ENCODE peak calls at places on chromosome 14, in seven cellular contexts. T, O, F, E, U, Y and L are unnamed samples.

GRCh38 chr14:32224731-32225377 is 21.8 kb upstream of the RNU6-8 start:
- DNase-seq in T (peak), O (no peak), F (peak), E (peak), U (no peak), Y (no peak), L (peak)

GRCh38 chr14:32472512-32473472 is 143.7 kb downstream of the AKAP6 start:
- DNase-seq in T (peak), O (no peak), F (no peak), E (no peak), U (no peak), Y (no peak), L (no peak)

GRCh38 chr14:77618381-77618780 is 1.9 kb upstream of the SPTLC2 start:
- DNase-seq in T (no peak), O (no peak), F (no peak), E (no peak), U (no peak), Y (no peak), L (no peak)

GRCh38 chr14:101770183-101770582 is 8.7 kb downstream of the PPP2R5C start:
- DNase-seq in T (no peak), O (no peak), F (no peak), E (no peak), U (no peak), Y (no peak), L (no peak)

GRCh38 chr14:101470266-101470665 is 91.0 kb upstream of the DIO3 start:
- DNase-seq in T (no peak), O (no peak), F (no peak), E (no peak), U (peak), Y (no peak), L (no peak)

GRCh38 chr14:96176811-96177211 is 27.8 kb upstream of the BDKRB2 start:
- DNase-seq in T (no peak), O (no peak), F (no peak), E (no peak), U (no peak), Y (no peak), L (no peak)

GRCh38 chr14:95531473-95531872 is 3.4 kb upstream of the GLRX5 start:
- DNase-seq in T (no peak), O (no peak), F (no peak), E (no peak), U (no peak), Y (no peak), L (no peak)

GRCh38 chr14:54854181-54854580 is 48.4 kb downstream of the GCH1 start:
- DNase-seq in T (no peak), O (no peak), F (no peak), E (no peak), U (no peak), Y (no peak), L (no peak)

GRCh38 chr14:93155667-93156066 is 29.0 kb downstream of the MOAP1 start:
- DNase-seq in T (no peak), O (no peak), F (no peak), E (no peak), U (no peak), Y (no peak), L (no peak)

GRCh38 chr14:55077691-55078151 is 26.3 kb downstream of the MAPK1IP1L start:
- DNase-seq in T (peak), O (peak), F (no peak), E (no peak), U (peak), Y (no peak), L (no peak)

GRCh38 chr14:101636081-101636560 is 74.8 kb downstream of the DIO3 start:
- DNase-seq in T (no peak), O (no peak), F (no peak), E (no peak), U (no peak), Y (peak), L (no peak)

GRCh38 chr14:59098377-59098776 is 90.1 kb upstream of the DAAM1 start:
- DNase-seq in T (no peak), O (no peak), F (no peak), E (no peak), U (no peak), Y (no peak), L (no peak)

GRCh38 chr14:54676822-54677708 is 110.1 kb downstream of the SAMD4A start:
- DNase-seq in T (no peak), O (peak), F (peak), E (no peak), U (no peak), Y (no peak), L (no peak)

GRCh38 chr14:100212476-100213333 is 26.2 kb upstream of the YY1 start:
- DNase-seq in T (no peak), O (no peak), F (no peak), E (peak), U (no peak), Y (no peak), L (no peak)

GRCh38 chr14:37888234-37888633 is 292.8 kb downstream of the TTC6 start:
- DNase-seq in T (no peak), O (no peak), F (no peak), E (no peak), U (no peak), Y (no peak), L (no peak)

GRCh38 chr14:56855891-56856461 is 45.7 kb upstream of the OTX2 start:
- DNase-seq in T (peak), O (no peak), F (no peak), E (no peak), U (peak), Y (no peak), L (no peak)

GRCh38 chr14:20247651-20248246 is 8.7 kb downstream of the OR11H4 start:
- DNase-seq in T (peak), O (peak), F (peak), E (peak), U (no peak), Y (no peak), L (peak)

GRCh38 chr14:59075503-59075902 is 113.0 kb upstream of the DAAM1 start:
- DNase-seq in T (no peak), O (no peak), F (no peak), E (no peak), U (no peak), Y (no peak), L (no peak)

GRCh38 chr14:63076476-63076875 is 31.2 kb upstream of the KCNH5 start:
- DNase-seq in T (no peak), O (no peak), F (no peak), E (no peak), U (no peak), Y (no peak), L (no peak)

GRCh38 chr14:95260537-95261440 is 58.9 kb downstream of the CLMN start:
- DNase-seq in T (no peak), O (no peak), F (no peak), E (no peak), U (no peak), Y (no peak), L (no peak)

DNA sequence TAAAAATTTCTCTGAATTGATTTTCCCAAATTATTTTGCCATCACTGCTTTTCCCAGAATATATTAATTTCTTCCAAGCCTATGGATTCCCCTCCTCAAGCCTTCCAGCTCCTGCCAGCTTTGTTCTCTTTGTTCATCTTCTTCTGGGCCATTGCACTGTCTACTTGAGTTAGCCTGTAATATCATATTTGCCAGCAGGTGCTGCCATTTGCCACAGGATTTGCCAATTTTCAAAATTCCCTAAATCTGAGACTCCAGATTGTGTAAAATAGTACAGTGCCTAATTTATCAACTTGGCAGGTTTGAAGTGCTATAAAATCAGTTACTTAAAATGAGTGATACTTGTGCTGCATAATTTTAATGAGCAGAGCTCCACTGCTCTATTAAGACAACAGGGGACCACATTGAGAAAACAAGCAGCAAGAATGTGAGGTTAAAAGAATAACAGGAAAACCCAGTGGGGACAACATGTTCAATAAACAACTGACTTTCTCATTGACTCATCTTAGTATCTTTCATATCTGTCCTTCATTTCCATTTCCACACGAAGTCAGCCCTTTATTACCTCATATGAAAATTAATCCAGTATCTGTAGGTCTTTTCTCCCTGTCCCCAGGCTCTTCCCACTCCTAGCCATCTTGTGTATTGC is 84.6 kb upstream of the CCDC196 start:
- DNase-seq in T (peak), O (no peak), F (peak), E (no peak), U (no peak), Y (no peak), L (no peak)
- TF ChIP-seq JUND in T (no peak), O (no peak), F (no peak), E (no peak), U (no peak), Y (no peak), L (no peak)

GRCh38 chr14:81313775-81314429 is 86.2 kb downstream of the STON2 start:
- DNase-seq in T (no peak), O (no peak), F (no peak), E (no peak), U (no peak), Y (no peak), L (no peak)
- TF ChIP-seq JUND in T (no peak), O (no peak), F (no peak), E (no peak), U (no peak), Y (no peak), L (no peak)

DNA sequence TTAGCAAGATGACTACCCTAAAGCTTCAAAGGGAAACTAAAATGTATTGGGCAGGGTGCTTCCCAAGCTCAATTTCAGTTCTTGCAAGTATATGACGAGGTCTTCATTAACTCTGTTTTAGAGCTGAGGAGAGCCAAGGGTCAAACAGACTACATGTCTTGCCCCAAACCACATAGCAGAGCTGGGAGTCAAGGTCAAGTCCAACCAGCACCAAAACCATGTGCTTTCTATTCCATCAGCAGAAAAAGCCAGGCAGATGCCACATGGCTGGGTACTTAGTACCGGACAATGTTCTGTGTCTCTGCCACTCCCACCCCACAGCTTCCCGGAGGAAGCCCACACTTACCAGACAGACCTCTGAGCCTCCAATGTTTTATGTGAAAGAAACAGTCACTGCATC is 17.6 kb downstream of the NID2 start:
- DNase-seq in T (no peak), O (no peak), F (no peak), E (no peak), U (no peak), Y (no peak), L (no peak)
- TF ChIP-seq JUND in T (no peak), O (no peak), F (no peak), E (no peak), U (no peak), Y (no peak), L (no peak)

GRCh38 chr14:105279642-105280361 is 21.0 kb downstream of the BRF1 start:
- DNase-seq in T (no peak), O (no peak), F (no peak), E (no peak), U (no peak), Y (no peak), L (no peak)

GRCh38 chr14:105282098-105282725 is 18.6 kb downstream of the BRF1 start:
- DNase-seq in T (no peak), O (no peak), F (no peak), E (no peak), U (no peak), Y (no peak), L (no peak)

GRCh38 chr14:105280525-105280924 is 20.3 kb downstream of the BRF1 start:
- DNase-seq in T (no peak), O (no peak), F (no peak), E (no peak), U (no peak), Y (no peak), L (no peak)

GRCh38 chr14:105283028-105283427 is 17.8 kb downstream of the BRF1 start:
- DNase-seq in T (no peak), O (no peak), F (no peak), E (peak), U (peak), Y (no peak), L (no peak)

GRCh38 chr14:105281354-105282097 is 19.3 kb downstream of the BRF1 start:
- DNase-seq in T (peak), O (no peak), F (peak), E (peak), U (no peak), Y (no peak), L (peak)
- TF ChIP-seq JUND in T (no peak), O (no peak), F (no peak), E (no peak), U (no peak), Y (no peak), L (no peak)

DNA sequence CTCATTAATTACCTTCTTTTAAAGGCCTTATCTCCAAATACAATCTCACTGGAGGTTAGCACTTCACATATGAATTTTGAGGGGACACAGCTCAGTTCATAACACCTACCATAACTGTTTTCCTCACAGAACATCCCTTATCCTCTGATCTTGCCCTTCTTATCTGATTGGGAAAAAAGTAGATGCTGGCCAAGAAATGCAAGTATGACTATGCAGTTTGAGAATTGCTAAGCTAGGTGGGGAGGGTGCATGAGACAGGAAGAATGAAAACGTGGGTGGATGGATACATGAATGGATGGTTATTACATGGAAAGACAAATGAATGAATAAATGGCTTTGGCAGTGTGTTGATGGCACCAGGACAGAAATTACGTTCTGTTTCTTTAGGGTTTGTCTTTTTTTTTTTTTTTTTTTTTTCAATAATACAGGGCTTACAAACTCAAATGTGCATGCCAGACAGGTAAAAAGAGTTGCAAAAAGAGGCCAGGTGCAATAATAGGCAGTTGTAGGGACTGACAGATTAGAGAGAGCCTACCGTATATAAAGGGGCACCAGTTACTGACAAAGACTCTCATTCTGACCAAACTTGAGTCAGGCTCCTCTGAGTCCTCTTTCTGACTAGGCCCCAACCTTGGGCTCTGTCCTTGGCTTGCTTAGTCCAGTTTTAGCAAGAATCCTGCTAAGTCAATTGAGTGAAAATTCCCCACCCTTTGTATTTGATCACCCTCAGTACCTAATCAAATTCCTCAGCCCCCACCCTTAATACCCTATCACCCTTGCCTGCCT is 304.9 kb downstream of the ZFP36L1 start:
- DNase-seq in T (no peak), O (no peak), F (no peak), E (no peak), U (no peak), Y (no peak), L (no peak)
- TF ChIP-seq JUND in T (no peak), O (no peak), F (peak), E (no peak), U (no peak), Y (no peak), L (peak)

GRCh38 chr14:73526036-73526984 is 10.6 kb upstream of the ACOT1 start:
- DNase-seq in T (peak), O (no peak), F (peak), E (peak), U (no peak), Y (no peak), L (peak)
- TF ChIP-seq JUND in T (no peak), O (no peak), F (no peak), E (no peak), U (no peak), Y (no peak), L (peak)

GRCh38 chr14:75907722-75908330 is 74.0 kb downstream of the TGFB3 start:
- DNase-seq in T (no peak), O (no peak), F (no peak), E (no peak), U (no peak), Y (no peak), L (no peak)

GRCh38 chr14:75906228-75906627 is 75.6 kb downstream of the TGFB3 start:
- DNase-seq in T (no peak), O (no peak), F (no peak), E (no peak), U (no peak), Y (no peak), L (no peak)

GRCh38 chr14:75905505-75905904 is 76.3 kb downstream of the TGFB3 start:
- DNase-seq in T (no peak), O (no peak), F (no peak), E (no peak), U (no peak), Y (no peak), L (peak)

GRCh38 chr14:75909630-75910029 is 72.2 kb downstream of the TGFB3 start:
- DNase-seq in T (no peak), O (no peak), F (no peak), E (no peak), U (no peak), Y (no peak), L (no peak)

DNA sequence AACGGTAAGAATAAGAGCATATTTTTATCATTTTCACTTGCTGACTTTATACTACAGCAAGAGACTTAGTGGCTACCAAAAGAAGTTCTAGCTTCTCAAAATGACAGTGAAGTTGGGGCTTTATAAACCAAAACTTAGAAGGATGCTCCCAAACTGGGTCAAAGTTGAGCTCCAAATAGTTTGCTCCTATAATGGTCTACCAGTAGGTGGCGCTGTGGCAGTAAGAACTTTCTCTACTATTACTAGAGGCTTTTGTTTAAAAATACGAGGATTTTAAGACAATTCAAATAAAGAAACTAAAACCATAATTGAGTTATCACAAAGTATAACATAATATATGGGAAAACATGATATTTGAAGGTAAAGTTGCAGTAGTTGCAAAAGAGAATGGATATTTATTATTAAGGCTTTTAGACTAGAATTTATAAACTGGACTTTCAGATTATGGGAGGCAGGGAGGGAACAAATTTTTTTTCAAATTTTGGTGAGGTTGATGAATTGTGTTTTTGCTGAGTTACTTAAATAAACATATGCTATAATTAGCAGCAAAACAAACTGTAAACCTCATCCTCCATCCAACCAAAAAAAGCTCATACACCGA is 75.0 kb downstream of the TGFB3 start:
- DNase-seq in T (peak), O (peak), F (peak), E (peak), U (peak), Y (no peak), L (peak)
- TF ChIP-seq JUND in T (no peak), O (no peak), F (no peak), E (no peak), U (no peak), Y (no peak), L (no peak)

DNA sequence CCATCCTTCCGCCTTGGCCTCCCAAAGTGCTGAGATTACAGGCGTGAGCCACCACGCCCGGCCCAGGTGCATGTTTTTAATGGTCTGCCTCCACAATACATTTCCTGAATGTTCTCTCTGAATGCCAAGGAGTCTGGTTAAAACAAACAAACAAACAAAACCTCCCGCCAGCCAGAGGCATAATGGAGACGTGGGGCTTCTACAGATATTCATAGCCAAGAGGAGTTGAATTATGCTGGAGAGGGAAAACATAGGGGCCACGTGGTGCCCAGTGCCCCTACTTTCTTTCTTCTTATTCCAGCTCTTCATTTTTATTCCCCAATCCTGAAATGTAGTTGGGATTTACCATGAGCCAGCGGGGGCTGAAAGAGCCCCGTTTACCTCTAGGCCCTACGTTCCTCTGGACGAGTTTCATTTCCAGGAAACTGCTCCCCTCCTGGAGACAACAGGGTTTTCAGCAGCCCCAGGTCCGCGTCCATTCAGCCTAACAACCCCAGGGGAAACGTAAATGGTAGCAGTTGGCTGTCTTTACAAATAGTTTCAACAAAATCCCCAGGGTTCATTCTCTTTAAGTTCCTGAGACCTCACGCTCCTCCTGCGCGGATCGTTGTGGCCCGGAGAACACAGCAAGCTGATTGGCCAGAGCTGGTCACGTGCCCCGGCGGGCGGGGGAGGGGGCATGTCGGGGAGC is 108.5 kb upstream of the ESRRB start:
- DNase-seq in T (no peak), O (no peak), F (peak), E (no peak), U (peak), Y (no peak), L (peak)
- TF ChIP-seq JUND in T (no peak), O (no peak), F (no peak), E (no peak), U (no peak), Y (no peak), L (no peak)

DNA sequence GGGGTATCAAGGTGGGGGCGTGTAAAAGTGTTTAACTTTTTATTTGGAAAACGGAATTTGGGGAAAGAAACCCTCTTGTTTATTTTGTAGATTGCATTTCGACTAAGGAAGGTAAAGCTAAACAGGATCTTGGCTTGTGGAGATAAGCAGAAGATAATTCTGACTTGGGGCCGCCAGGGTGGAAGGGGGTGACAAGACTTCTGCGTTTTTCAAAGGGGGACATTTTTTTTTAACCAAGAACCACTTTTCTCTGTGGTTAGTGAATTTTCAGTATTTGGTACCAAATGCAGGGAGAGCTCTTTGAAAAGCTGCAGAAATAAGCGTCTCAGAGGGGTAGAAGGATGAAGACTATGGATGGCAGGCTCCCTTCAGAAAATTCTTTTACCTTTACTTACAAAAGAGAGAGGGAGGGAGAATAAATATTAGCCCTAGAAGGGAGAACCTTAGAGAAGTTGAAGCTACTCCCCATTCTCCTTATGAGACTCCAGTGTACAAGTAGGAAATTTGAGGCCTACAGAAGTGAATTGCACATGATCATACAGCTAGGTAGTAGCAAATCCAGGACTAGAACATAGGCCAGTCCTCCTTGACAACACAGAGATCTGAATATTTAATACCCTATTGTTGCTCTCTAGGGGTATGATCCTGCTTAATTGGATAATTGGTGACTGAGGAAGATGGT is 783 bp downstream of the MRPL52 start:
- DNase-seq in T (no peak), O (no peak), F (no peak), E (no peak), U (no peak), Y (no peak), L (no peak)
- TF ChIP-seq JUND in T (no peak), O (no peak), F (no peak), E (no peak), U (no peak), Y (no peak), L (no peak)